ENCODE peak calls at places on chromosomes 1 and 21, in eight cellular contexts. A is GM06990, R is GM12878, H is fibroblast of lung, K is body of pancreas, X is H7, Q is heart left ventricle, L is lower lobe of right lung. N is an unnamed sample. For H3K36me3, the result is how much of the 10 kb centered on the place peaks cover.

GRCh38 chr1:173269490-173270230 is 62.5 kb upstream of the TNFSF4 start:
- DNase-seq in A (no peak), X (no peak), L (no peak), H (peak), K (no peak), Q (no peak), R (no peak), N (peak)

GRCh38 chr1:5828322-5828935 is 163.8 kb downstream of the NPHP4 start:
- DNase-seq in Q (no peak), X (peak), L (no peak), A (no peak), K (no peak), H (no peak), R (no peak), N (no peak)

GRCh38 chr1:17922833-17923232 is 167.7 kb downstream of the ACTL8 start:
- DNase-seq in L (no peak), K (peak), X (peak), H (peak), R (no peak), A (no peak), Q (peak), N (no peak)

GRCh38 chr1:2279210-2279639 is 51.1 kb downstream of the SKI start:
- DNase-seq in Q (peak), A (no peak), H (peak), R (no peak), L (peak), K (peak), X (peak), N (peak)

GRCh38 chr21:17416139-17416538 is 96.7 kb upstream of the CXADR start:
- DNase-seq in X (no peak), Q (no peak), H (peak), K (no peak), A (no peak), L (no peak), R (no peak), N (no peak)

GRCh38 chr1:243547906-243548305 is 292.1 kb downstream of the SDCCAG8 start:
- DNase-seq in L (no peak), Q (no peak), K (no peak), R (no peak), X (no peak), H (no peak), A (no peak), N (no peak)

GRCh38 chr1:65688848-65689247 is 103.8 kb upstream of the PDE4B start:
- DNase-seq in A (no peak), H (no peak), K (no peak), R (no peak), L (no peak), X (no peak), Q (no peak), N (no peak)

GRCh38 chr1:7630378-7630777 is 140.7 kb upstream of the VAMP3 start:
- DNase-seq in R (no peak), L (no peak), A (no peak), K (no peak), X (no peak), H (no peak), Q (no peak), N (no peak)

GRCh38 chr1:58430355-58431335 is 115.9 kb downstream of the OMA1 start:
- DNase-seq in H (no peak), L (no peak), R (no peak), Q (no peak), X (no peak), A (no peak), K (no peak), N (no peak)

GRCh38 chr21:16418211-16418610 is 688.4 kb downstream of the USP25 start:
- DNase-seq in K (no peak), L (no peak), Q (no peak), R (no peak), A (no peak), X (no peak), H (peak), N (no peak)

GRCh38 chr1:37697090-37697489 is 4.8 kb downstream of the CDCA8 start:
- DNase-seq in Q (no peak), X (no peak), A (no peak), K (no peak), H (no peak), L (no peak), R (no peak), N (no peak)

GRCh38 chr1:189609206-189609605 is 868.5 kb downstream of the BRINP3 start:
- DNase-seq in L (no peak), K (no peak), Q (no peak), R (no peak), X (no peak), A (no peak), H (no peak), N (no peak)

GRCh38 chr1:234541281-234541975 is 62.4 kb upstream of the TARBP1 start:
- DNase-seq in X (no peak), L (no peak), A (no peak), H (peak), Q (no peak), K (no peak), R (no peak), N (peak)

GRCh38 chr1:69572921-69573320 is 5.2 kb downstream of the LRRC7 start:
- DNase-seq in R (no peak), Q (no peak), L (no peak), H (no peak), X (no peak), A (no peak), K (no peak), N (no peak)

GRCh38 chr1:1943834-1944570 is 24.9 kb upstream of the TMEM52 start:
- DNase-seq in R (no peak), A (no peak), X (peak), Q (no peak), H (peak), K (peak), L (peak), N (no peak)

GRCh38 chr1:246893205-246893939 is 38.4 kb downstream of the AHCTF1 start:
- DNase-seq in K (no peak), Q (no peak), H (no peak), L (no peak), A (peak), R (no peak), X (no peak), N (no peak)

GRCh38 chr1:89802036-89802435 is 18.8 kb upstream of the LRRC8D start:
- DNase-seq in K (no peak), Q (no peak), X (peak), A (no peak), H (no peak), R (no peak), L (no peak), N (no peak)

GRCh38 chr1:113517346-113517745 is 127.0 kb downstream of the MAGI3 start:
- DNase-seq in A (no peak), Q (no peak), R (no peak), X (no peak), H (no peak), L (no peak), K (no peak), N (no peak)

GRCh38 chr1:180171691-180172090 is 17.0 kb downstream of the QSOX1 start:
- DNase-seq in Q (no peak), R (no peak), L (no peak), X (no peak), K (no peak), A (no peak), H (no peak), N (no peak)

GRCh38 chr1:221217029-221217428 is 337.8 kb downstream of the HLX start:
- DNase-seq in K (no peak), L (no peak), X (no peak), Q (peak), A (no peak), H (no peak), R (no peak), N (no peak)

GRCh38 chr1:80349218-80349617 is 1342.7 kb upstream of the ADGRL4 start:
- DNase-seq in A (no peak), X (peak), Q (no peak), H (no peak), K (no peak), R (no peak), L (no peak), N (no peak)

GRCh38 chr1:89987170-89987819 is 7.6 kb upstream of the ZNF326 start:
- DNase-seq in R (peak), Q (no peak), H (peak), X (peak), K (peak), L (no peak), A (no peak), N (peak)

GRCh38 chr1:41847011-41847410 is 71.7 kb downstream of the HIVEP3 start:
- DNase-seq in R (no peak), X (no peak), K (no peak), H (no peak), L (no peak), Q (no peak), A (no peak), N (no peak)

GRCh38 chr1:77762072-77762476 is 2.4 kb upstream of the USP33 start:
- DNase-seq in H (peak), A (no peak), X (no peak), L (no peak), K (no peak), Q (no peak), R (no peak), N (no peak)

GRCh38 chr21:42313501-42313969 is 1.7 kb downstream of the TFF3 start:
- DNase-seq in A (no peak), K (no peak), L (no peak), X (peak), R (no peak), Q (no peak), H (no peak), N (no peak)

GRCh38 chr1:241658081-241658793 is 6.2 kb downstream of the WDR64 start:
- DNase-seq in H (no peak), X (no peak), L (no peak), A (no peak), Q (no peak), K (no peak), R (no peak), N (no peak)

GRCh38 chr21:39720126-39720778 is 24.7 kb upstream of the IGSF5 start:
- DNase-seq in K (no peak), X (no peak), L (no peak), R (no peak), A (no peak), H (no peak), Q (no peak), N (no peak)

DNA sequence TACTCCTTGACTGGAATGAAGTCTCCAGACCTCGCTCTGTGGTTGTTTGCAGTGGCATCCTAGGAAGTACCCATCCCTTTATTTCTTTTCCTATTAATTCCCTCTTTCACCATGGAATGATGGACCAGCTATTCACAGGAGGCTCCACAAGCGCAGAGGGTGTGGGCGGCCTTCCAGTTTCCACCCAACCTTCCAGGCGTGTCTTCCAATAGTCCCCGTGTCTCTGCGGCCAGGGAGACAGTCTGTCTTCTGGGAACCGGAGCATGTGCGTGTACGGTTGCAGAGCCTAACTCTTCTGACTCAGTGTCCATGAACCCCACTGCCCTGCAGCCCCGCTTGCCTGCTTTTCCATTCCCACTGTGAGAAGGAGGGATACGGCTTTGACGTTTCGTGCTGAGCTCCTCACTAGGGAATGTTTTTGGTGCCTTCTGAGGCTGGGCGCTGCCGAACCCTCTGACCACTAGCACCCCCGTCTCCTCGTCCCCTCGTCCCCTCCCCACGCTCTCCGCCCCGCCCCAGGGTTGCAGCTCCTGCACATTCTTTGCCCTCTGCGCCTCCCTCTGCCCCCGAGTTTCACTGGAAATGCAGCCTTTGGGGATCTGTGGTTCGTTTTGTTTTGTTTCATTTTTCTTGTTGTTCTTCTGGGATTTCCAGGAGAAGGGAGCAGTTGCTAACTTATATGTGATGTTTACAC is 26.3 kb upstream of the FAM3B start:
- DNase-seq in X (peak), L (no peak), Q (no peak), A (no peak), H (no peak), K (no peak), R (no peak), N (no peak)
- H3K4me3 ChIP-seq in X (no peak), L (no peak), Q (peak), A (no peak), H (no peak), K (no peak), R (no peak), N (no peak)

GRCh38 chr21:46247699-46248460 is 19.3 kb upstream of the LSS start:
- DNase-seq in H (no peak), Q (no peak), K (no peak), X (no peak), L (no peak), A (no peak), R (no peak), N (no peak)
- H3K36me3 ChIP-seq in H (under half), Q (half or more), K (under half), X (half or more), L (half or more), A (under half), R (half or more), N (under half)

GRCh38 chr1:159944623-159945455 is 574 bp downstream of the IGSF9 start:
- DNase-seq in R (no peak), L (no peak), K (no peak), H (no peak), A (no peak), X (peak), Q (no peak), N (no peak)

GRCh38 chr1:159942700-159943640 is 2.4 kb downstream of the IGSF9 start:
- DNase-seq in L (no peak), X (peak), H (no peak), R (no peak), A (no peak), K (no peak), Q (no peak), N (no peak)

GRCh38 chr1:159941867-159942560 is 3.4 kb downstream of the IGSF9 start:
- DNase-seq in L (no peak), X (peak), R (no peak), Q (no peak), A (no peak), K (no peak), H (no peak), N (no peak)

GRCh38 chr1:159945483-159946241 is at the start of gene IGSF9:
- DNase-seq in X (peak), R (no peak), K (peak), H (peak), A (peak), L (peak), Q (peak), N (no peak)

DNA sequence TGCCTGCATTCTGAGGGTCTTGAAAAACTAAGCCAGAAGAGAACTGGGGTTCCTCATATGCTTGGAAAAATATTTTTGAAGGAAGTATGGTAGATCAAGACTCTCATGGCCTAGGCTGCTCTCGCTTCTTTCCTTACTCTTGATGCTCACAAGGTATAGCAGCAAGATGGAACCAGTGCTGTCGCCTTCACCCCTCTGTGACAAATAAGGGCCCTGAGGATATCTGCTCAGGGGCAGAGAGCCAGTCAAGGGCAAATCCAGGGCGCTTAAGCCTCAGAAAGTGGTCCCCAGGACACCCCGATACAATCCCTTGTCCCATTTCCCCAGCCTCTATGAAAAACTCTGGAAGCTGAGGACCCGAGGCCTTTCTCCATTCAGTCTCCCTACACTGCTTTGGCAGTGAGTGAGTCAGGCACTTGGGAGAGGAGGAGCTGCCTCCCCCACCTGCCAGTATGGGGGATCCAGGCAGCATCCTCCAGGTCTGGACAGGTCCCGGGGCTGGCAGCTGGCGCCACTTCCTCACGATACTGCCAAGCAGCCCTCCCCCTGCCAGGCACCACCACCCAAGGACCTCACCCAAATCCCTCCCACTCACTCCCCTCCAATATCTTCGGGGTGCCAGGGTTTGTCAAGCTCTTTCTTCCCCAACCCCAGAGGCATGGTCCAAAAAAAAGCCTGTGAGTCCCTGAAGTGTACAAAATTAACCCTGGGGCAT is 1.3 kb downstream of the IGSF9 start:
- DNase-seq in K (no peak), X (peak), H (no peak), A (no peak), R (no peak), L (no peak), Q (no peak), N (no peak)
- H3K4me3 ChIP-seq in K (no peak), X (no peak), H (no peak), A (no peak), R (no peak), L (no peak), Q (no peak), N (no peak)

GRCh38 chr1:19260211-19261138 is 8.9 kb downstream of the MRTO4 start:
- DNase-seq in L (no peak), R (no peak), Q (no peak), X (peak), H (peak), K (peak), A (no peak), N (no peak)
- H3K36me3 ChIP-seq in L (half or more), R (under half), Q (under half), X (under half), H (under half), K (under half), A (under half), N (under half)

DNA sequence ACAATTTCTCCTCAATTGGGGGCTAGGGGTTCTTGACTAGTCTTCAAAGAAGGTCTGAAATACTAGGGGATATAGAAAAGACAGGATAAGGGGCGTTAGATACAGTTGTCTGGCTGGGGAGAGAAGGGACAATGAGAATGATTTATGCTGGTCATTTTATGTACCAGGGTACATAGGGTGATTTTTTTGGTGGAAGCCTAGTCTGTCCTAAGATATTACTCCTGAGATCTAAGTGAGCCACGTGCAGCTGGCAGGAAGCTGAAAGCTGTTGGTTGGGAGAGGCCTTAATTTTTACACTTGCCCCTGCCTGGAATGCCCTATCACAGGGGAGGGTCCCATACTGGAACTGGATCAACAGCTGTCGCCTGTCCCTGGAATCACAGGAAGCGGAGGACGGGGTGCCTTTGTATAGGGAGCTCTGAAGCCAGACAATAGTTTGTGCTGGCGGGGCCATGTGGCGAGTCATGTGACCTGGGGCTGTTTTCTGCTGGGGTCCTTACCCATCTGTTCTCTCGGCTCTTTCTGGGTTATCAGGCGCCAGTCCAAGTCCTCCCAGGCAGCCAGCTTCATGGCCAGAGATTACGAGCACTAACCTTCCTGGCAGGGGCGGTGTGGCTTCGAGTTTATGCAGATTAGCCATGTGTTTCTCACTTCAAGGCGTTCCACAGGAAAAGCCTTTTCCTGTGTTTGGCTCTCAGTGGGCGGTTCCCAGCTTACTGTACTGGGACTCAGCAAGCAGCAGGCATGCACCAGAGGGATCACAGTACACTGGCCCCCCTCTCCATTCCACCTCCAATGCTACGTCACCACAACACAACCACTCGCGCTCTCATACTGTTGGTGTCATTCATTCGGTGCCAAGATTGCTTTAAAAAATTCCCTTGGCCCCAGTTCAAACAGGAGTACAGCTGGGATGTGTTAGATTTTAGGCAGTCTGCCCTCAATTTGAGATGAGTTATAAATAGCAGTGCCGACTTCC is 27.5 kb downstream of the ARID1A start:
- DNase-seq in X (peak), K (peak), Q (peak), R (no peak), L (peak), H (peak), A (no peak), N (peak)
- H3K4me3 ChIP-seq in X (no peak), K (no peak), Q (peak), R (peak), L (peak), H (no peak), A (peak), N (no peak)

GRCh38 chr1:16233431-16233830 is 3.6 kb downstream of the CPLANE2 start:
- DNase-seq in H (no peak), K (no peak), Q (no peak), L (peak), R (no peak), X (no peak), A (no peak), N (no peak)

GRCh38 chr1:16229976-16230740 is 6.8 kb downstream of the CPLANE2 start:
- DNase-seq in Q (no peak), R (no peak), K (no peak), H (no peak), L (peak), X (peak), A (no peak), N (no peak)

GRCh38 chr1:16232316-16232710 is 4.7 kb downstream of the CPLANE2 start:
- DNase-seq in X (no peak), H (no peak), A (no peak), R (no peak), Q (no peak), K (no peak), L (no peak), N (no peak)

GRCh38 chr1:16231331-16232315 is 5.4 kb downstream of the CPLANE2 start:
- DNase-seq in K (no peak), H (no peak), R (no peak), A (no peak), X (peak), Q (peak), L (peak), N (no peak)

DNA sequence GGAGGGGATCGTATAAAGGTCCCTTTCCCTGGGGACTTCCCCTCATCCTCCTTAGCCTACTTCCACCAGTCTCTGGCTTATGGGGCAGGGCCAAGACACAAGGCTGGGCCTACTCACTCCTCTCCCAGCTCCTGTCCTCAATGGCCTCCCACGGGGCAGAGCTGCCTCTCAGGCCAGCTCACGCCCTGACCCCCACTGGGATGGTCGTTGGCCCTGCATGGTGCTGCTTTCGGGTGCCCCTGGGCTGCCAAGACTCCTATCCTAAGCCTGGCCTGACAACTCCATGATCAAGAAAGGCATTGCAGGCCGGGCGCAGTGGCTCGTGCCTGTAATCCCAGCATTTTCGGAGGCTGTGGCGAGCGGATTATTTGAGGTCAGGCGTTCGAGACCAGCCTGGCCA is 6.2 kb downstream of the CPLANE2 start:
- DNase-seq in H (no peak), A (no peak), K (no peak), R (no peak), X (peak), Q (no peak), L (peak), N (no peak)
- H3K36me3 ChIP-seq in H (under half), A (under half), K (under half), R (under half), X (under half), Q (under half), L (under half), N (under half)